ENCODE peak calls at places on chromosomes 1 and 21, in four cellular contexts. W is HCT116, Z is transverse colon, D is stomach. Q is an unnamed sample.

GRCh38 chr1:38038836-38039235 is 7.8 kb downstream of the POU3F1 start:
- DNase-seq in W (no peak), Z (no peak), D (no peak), Q (no peak)

GRCh38 chr1:151352001-151352718 is 5.1 kb upstream of the RFX5 start:
- DNase-seq in D (peak; percentile 53), Z (no peak), W (no peak), Q (peak; percentile 36)

GRCh38 chr1:168826269-168826668 is 97.3 kb upstream of the DPT start:
- DNase-seq in D (no peak), W (no peak), Z (no peak), Q (no peak)

GRCh38 chr1:30444850-30445249 is 278.5 kb downstream of the MATN1 start:
- DNase-seq in D (no peak), Z (no peak), W (no peak), Q (no peak)

GRCh38 chr21:45074818-45075605 is 632 bp downstream of the ADARB1 start:
- DNase-seq in D (peak; percentile 26), Z (no peak), W (no peak), Q (peak; percentile 59)

GRCh38 chr1:172018727-172019311 is 177.5 kb downstream of the DNM3 start:
- DNase-seq in D (no peak), W (no peak), Z (no peak), Q (no peak)

GRCh38 chr1:6753320-6754140 is 31.7 kb upstream of the CAMTA1 start:
- DNase-seq in W (no peak), Z (no peak), D (no peak), Q (no peak)

GRCh38 chr1:222454782-222455181 is 93.1 kb downstream of the HHIPL2 start:
- DNase-seq in Z (peak; percentile 8), D (no peak), W (no peak), Q (no peak)

GRCh38 chr1:22619808-22620207 is 16.6 kb upstream of the C1QA start:
- DNase-seq in D (no peak), Z (no peak), W (no peak), Q (no peak)

GRCh38 chr1:183780159-183780558 is 24.8 kb upstream of the RGL1 start:
- DNase-seq in D (no peak), W (no peak), Z (no peak), Q (no peak)

GRCh38 chr1:86429830-86430229 is 5.9 kb downstream of the CLCA2 start:
- DNase-seq in D (no peak), W (no peak), Z (no peak), Q (no peak)

GRCh38 chr1:110508038-110508437 is 10.9 kb downstream of the KCNA10 start:
- DNase-seq in D (peak; percentile 75), W (no peak), Z (peak; percentile 27), Q (no peak)

GRCh38 chr1:65688848-65689247 is 103.8 kb upstream of the PDE4B start:
- DNase-seq in W (no peak), Z (no peak), D (no peak), Q (no peak)

GRCh38 chr21:17451364-17451869 is 61.4 kb upstream of the CXADR start:
- DNase-seq in Z (no peak), D (no peak), W (no peak), Q (no peak)

GRCh38 chr1:84573481-84573966 is 716 bp downstream of the CTBS start:
- DNase-seq in Z (no peak), D (no peak), W (no peak), Q (no peak)

GRCh38 chr1:243411472-243411871 is 155.6 kb downstream of the SDCCAG8 start:
- DNase-seq in Z (no peak), W (no peak), D (no peak), Q (no peak)

GRCh38 chr1:155636397-155637153 is 26.6 kb downstream of the MSTO1 start:
- DNase-seq in W (no peak), D (no peak), Z (no peak), Q (no peak)

GRCh38 chr1:162284206-162284955 is 92.3 kb downstream of the SPATA46 start:
- DNase-seq in W (no peak), D (peak; percentile 86), Z (no peak), Q (peak; percentile 63)

GRCh38 chr1:77051406-77051805 is 167.8 kb downstream of the PIGK start:
- DNase-seq in W (no peak), D (no peak), Z (no peak), Q (no peak)

GRCh38 chr1:12715896-12716437 is at the start of gene AADACL3:
- DNase-seq in Z (no peak), D (no peak), W (no peak), Q (no peak)

GRCh38 chr1:3174487-3175247 is 105.7 kb downstream of the PRDM16 start:
- DNase-seq in Z (peak; percentile 38), D (peak; percentile 90), W (no peak), Q (no peak)

GRCh38 chr1:63487336-63488065 is 35.5 kb downstream of the ITGB3BP start:
- DNase-seq in W (no peak), Z (no peak), D (no peak), Q (no peak)

GRCh38 chr1:66000033-66000637 is 207.4 kb downstream of the PDE4B start:
- DNase-seq in W (no peak), Z (no peak), D (no peak), Q (no peak)

GRCh38 chr1:222263791-222264190 is 284.1 kb downstream of the HHIPL2 start:
- DNase-seq in W (no peak), Z (no peak), D (no peak), Q (no peak)

GRCh38 chr1:235584973-235585372 is 64.6 kb downstream of the GNG4 start:
- DNase-seq in Z (no peak), D (no peak), W (no peak), Q (no peak)

GRCh38 chr1:68049941-68050878 is at the start of gene DIRAS3:
- DNase-seq in D (no peak), W (peak; percentile 10), Z (no peak), Q (no peak)

GRCh38 chr1:226009650-226010044 is 10.5 kb upstream of the SDE2 start:
- DNase-seq in Z (no peak), W (no peak), D (no peak), Q (no peak)

GRCh38 chr1:164132001-164132400 is 427.0 kb upstream of the PBX1 start:
- DNase-seq in W (no peak), D (no peak), Z (no peak), Q (no peak)

DNA sequence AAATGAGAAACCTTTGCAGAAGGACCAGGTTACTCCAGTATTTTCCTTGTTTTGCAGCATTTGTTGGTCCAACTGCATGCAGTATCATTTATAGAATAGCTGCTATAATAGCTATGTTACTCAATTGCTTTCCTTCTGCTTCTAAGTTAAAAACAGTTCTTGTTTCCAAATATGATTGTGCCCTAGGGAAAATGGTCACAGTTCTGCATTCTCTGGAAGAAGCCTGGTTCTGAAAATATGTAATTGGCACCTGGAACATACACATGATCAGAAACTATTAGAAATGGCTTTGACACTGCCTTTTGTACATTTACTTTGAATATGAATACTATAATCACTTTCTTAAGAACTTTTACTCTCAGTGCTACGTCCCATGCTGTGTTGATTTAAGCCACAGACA is 33.6 kb downstream of the HENMT1 start:
- DNase-seq in Z (no peak), D (no peak), W (no peak), Q (no peak)
- TF ChIP-seq POLR2A in Z (no peak), D (no peak), W (no peak), Q (no peak)

DNA sequence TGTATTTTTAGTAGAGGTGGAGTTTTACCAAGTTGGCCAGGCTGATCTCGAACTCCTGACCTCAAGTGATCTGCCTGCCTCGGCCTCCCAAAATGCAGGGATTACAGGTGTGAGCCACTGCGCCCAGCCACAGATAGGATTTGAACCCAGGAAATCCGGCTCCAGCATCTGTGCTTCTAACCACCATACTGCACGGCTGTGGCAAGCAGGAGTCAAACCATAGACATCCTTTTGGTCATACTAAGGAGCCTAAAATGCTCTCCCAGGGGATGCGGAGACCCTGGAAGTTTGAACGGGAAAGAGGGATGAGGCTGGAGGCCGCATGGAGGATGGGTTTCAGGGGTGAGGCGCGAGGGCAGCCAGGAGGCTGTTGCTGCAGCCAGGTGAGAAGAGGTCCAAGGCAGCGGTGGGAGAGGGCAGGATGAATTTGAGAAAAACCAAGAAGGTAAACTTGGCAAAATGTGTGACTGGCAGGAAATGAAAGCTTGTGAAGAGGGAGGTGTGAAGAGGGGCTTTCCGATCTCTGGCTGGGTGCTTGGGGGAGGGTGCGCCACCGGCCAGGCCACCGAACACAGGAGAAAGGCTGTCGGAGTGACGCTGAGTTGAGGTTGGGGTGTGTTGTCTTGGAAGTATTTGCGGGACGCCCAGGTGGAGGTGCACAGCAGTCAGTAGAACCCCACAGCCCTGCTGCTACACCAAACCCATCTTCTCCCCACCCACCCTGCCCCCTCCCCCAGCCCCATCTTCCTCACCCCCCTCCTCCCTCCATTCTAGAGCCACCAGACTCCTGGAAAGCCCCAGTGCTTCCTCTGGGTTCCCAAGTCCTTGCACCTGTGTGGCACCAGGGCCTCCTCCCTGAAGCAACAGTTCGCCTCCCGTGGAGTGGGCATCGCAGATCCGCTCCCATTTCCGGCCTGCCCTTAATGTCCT is 23.9 kb upstream of the CDK18 start:
- DNase-seq in D (no peak), W (no peak), Z (no peak), Q (no peak)
- TF ChIP-seq POLR2A in D (no peak), W (no peak), Z (no peak), Q (no peak)

GRCh38 chr1:1157426-1157913 is 16.2 kb upstream of the TTLL10 start:
- DNase-seq in Z (peak; percentile 93), W (peak; percentile 71), D (peak; percentile 92), Q (peak; percentile 40)
- TF ChIP-seq POLR2A in Z (peak; percentile 92), W (peak; percentile 24), D (peak; percentile 76), Q (peak; percentile 68)

GRCh38 chr1:15153842-15154479 is 414 bp downstream of the TMEM51 start:
- DNase-seq in Z (peak; percentile 81), D (peak; percentile 73), W (no peak), Q (peak; percentile 39)

GRCh38 chr1:15152318-15153183 is 996 bp upstream of the TMEM51 start:
- DNase-seq in D (peak; percentile 92), W (peak; percentile 87), Z (peak; percentile 92), Q (peak; percentile 19)

GRCh38 chr1:15151871-15152270 is 1.7 kb upstream of the TMEM51 start:
- DNase-seq in W (no peak), Z (no peak), D (no peak), Q (no peak)

GRCh38 chr1:15154480-15155036 is 1.0 kb downstream of the TMEM51 start:
- DNase-seq in D (peak; percentile 49), W (no peak), Z (peak; percentile 49), Q (no peak)

DNA sequence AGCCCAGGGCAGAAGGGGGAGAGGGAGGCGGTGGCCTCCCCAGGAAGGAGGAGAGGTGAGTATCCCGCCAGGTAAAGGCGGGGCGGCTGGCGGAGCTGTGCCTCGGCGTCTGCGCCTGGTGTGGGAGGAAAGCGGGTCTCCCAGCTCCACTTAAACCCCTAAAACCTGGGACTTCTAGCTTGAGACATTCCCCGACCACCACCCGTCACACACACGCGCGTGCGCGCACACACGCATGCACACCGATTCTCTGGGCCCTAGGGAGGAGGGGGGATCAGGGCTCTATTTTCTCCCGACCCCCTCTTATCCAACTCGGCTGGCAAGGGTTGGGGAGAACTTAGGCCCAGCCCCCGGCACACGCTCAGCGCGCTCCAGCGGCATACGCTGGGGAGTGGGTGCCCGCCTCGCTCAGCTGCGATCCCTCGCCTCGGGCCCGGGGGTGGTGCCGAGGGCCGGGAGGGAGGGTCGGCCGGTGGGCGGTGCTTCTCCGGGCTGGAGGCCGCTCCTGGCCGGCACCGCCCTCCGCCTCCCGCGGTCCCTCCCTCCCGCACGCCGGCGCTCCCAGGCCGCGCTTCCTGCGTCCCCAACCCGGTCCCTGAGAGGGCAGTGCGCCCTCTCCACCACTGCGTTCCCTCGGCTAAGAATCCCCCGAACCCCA is at the start of gene TMEM51:
- DNase-seq in D (peak; percentile 87), Z (peak; percentile 87), W (no peak), Q (no peak)
- TF ChIP-seq POLR2A in D (no peak), Z (peak; percentile 62), W (no peak), Q (no peak)